ENCODE peak calls at places on chromosomes 4 and X, in eight cellular contexts. G is HCT116; I is cardiac muscle cell; S is endothelial cell; Y is CD4-positive, alpha-beta T cell; M is BJ; U is adrenal gland; D is MM.1S. F is an unnamed sample.

GRCh38 chr4:40530961-40531635 is 98.6 kb downstream of the RBM47 start:
- DNase-seq in I (no peak), S (no peak), G (no peak), D (no peak), U (no peak), M (no peak), Y (no peak), F (no peak)

GRCh38 chrX:53184836-53185235 is 40.2 kb downstream of the KDM5C start:
- DNase-seq in S (no peak), M (peak; percentile 32), Y (no peak), D (no peak), I (no peak), G (no peak), U (no peak), F (no peak)

GRCh38 chr4:166886708-166887107 is 347.6 kb downstream of the SPOCK3 start:
- DNase-seq in G (no peak), S (no peak), M (no peak), I (no peak), D (no peak), Y (no peak), U (no peak), F (no peak)

GRCh38 chr4:38902695-38903094 is 35.1 kb downstream of the FAM114A1 start:
- DNase-seq in Y (no peak), G (no peak), D (peak; percentile 63), M (no peak), U (no peak), S (no peak), I (peak; percentile 23), F (no peak)

GRCh38 chrX:135308345-135308855 is 880 bp upstream of the ETDC start:
- DNase-seq in Y (no peak), S (no peak), G (no peak), D (peak; percentile 78), M (no peak), U (no peak), I (no peak), F (no peak)

GRCh38 chrX:63513825-63514574 is 162.9 kb upstream of the SPIN4 start:
- DNase-seq in I (no peak), Y (no peak), M (peak; percentile 52), D (no peak), G (no peak), S (no peak), U (peak; percentile 50), F (no peak)

GRCh38 chr4:89273741-89274141 is 33.9 kb downstream of the GPRIN3 start:
- DNase-seq in Y (no peak), S (no peak), U (no peak), G (no peak), I (no peak), M (no peak), D (no peak), F (no peak)

GRCh38 chrX:40304115-40304514 is 206.4 kb upstream of the BCOR start:
- DNase-seq in S (no peak), Y (no peak), U (no peak), G (no peak), D (no peak), M (no peak), I (no peak), F (no peak)

GRCh38 chr4:151687021-151687640 is 73.7 kb downstream of the GATB start:
- DNase-seq in U (no peak), G (no peak), I (no peak), D (no peak), Y (no peak), S (no peak), M (no peak), F (no peak)

GRCh38 chr4:146844761-146845160 is 100.9 kb downstream of the TTC29 start:
- DNase-seq in Y (no peak), S (no peak), U (no peak), M (no peak), G (no peak), I (no peak), D (no peak), F (no peak)

GRCh38 chr4:186808635-186809018 is 85.0 kb upstream of the FAT1 start:
- DNase-seq in Y (no peak), M (peak; percentile 69), D (no peak), I (no peak), U (no peak), G (peak; percentile 74), S (no peak), F (no peak)

GRCh38 chr4:38985363-38986065 is 46.7 kb downstream of the TMEM156 start:
- DNase-seq in M (no peak), U (no peak), I (no peak), S (no peak), Y (no peak), G (no peak), D (peak; percentile 48), F (no peak)

GRCh38 chrX:48761674-48762471 is at the start of gene GLOD5:
- DNase-seq in M (no peak), I (peak; percentile 41), G (peak; percentile 35), D (peak; percentile 44), U (no peak), S (peak; percentile 11), Y (no peak), F (no peak)

GRCh38 chr4:88251914-88252313 is 32.4 kb downstream of the PPM1K start:
- DNase-seq in Y (no peak), D (no peak), M (no peak), G (no peak), S (no peak), U (no peak), I (no peak), F (no peak)

GRCh38 chrX:67543818-67544217 is at the start of gene AR:
- DNase-seq in G (no peak), S (peak; percentile 58), M (no peak), Y (no peak), I (peak; percentile 43), U (peak; percentile 54), D (no peak), F (peak; percentile 53)

GRCh38 chrX:123590842-123591491 is 141.9 kb downstream of the THOC2 start:
- DNase-seq in U (no peak), G (no peak), D (peak; percentile 74), Y (no peak), I (no peak), M (no peak), S (no peak), F (no peak)

GRCh38 chr4:150771374-150771773 is 189.4 kb downstream of the MAB21L2 start:
- DNase-seq in U (no peak), G (no peak), D (no peak), I (no peak), M (no peak), S (no peak), Y (no peak), F (no peak)

GRCh38 chrX:275476-275966 is 5.7 kb upstream of the PLCXD1 start:
- DNase-seq in M (no peak), Y (no peak), I (no peak), G (no peak), S (peak; percentile 22), D (no peak), U (no peak), F (no peak)

GRCh38 chr4:124738994-124739393 is 26.5 kb upstream of the ANKRD50 start:
- DNase-seq in U (no peak), I (no peak), D (no peak), S (no peak), G (no peak), Y (no peak), M (no peak), F (no peak)

DNA sequence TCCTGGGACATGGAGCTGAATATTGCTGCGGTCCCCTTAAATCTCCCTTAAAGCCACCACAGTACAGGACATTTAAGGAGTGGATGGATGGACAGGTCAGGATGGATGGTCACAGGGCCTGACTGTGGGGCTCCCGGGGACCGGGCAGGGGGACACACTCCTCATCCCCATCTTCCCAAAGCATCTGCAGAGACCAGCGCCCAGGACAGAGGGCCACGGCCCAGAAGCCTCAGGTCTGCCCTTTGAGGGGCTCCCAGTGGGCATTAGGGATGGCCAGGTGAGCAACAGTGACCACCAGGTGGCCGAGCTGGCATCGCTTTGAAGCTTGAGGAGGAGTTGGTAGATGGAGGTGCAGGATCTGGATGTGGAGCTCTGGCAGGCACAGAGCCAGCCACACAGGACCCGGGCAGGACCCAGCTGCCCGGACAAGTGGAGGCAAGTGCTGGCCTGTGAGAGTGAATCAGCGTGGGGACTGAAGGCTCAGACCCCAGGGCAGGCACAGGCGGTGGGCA is 51.4 kb downstream of the ABLIM2 start:
- DNase-seq in Y (no peak), M (no peak), I (no peak), G (no peak), U (no peak), S (no peak), D (no peak), F (no peak)
- TF ChIP-seq CTCF in Y (no peak), M (no peak), I (no peak), G (no peak), U (no peak), S (no peak), D (no peak), F (no peak)

DNA sequence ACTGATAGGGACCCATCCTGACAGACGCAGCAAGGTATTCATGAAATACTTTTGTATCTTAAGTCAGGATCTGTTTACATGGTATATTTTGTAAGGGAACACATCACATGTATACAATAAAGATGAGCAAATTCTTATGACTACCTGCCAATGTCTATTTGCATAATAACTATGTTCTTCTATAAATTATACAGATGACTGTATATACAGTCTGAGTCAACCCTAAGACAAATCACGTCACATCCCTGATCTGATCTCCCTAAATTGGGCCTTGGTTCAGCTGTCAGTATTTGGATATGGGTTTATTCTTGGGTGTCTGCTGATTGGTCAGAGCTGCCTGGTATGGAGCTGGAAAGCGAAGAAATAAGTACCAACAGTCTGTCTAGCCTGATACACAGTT is 93.3 kb downstream of the SERPINA7 start:
- DNase-seq in G (no peak), D (no peak), U (no peak), M (no peak), I (no peak), S (no peak), Y (no peak), F (no peak)
- TF ChIP-seq CTCF in G (no peak), D (no peak), U (no peak), M (no peak), I (no peak), S (no peak), Y (no peak), F (no peak)

DNA sequence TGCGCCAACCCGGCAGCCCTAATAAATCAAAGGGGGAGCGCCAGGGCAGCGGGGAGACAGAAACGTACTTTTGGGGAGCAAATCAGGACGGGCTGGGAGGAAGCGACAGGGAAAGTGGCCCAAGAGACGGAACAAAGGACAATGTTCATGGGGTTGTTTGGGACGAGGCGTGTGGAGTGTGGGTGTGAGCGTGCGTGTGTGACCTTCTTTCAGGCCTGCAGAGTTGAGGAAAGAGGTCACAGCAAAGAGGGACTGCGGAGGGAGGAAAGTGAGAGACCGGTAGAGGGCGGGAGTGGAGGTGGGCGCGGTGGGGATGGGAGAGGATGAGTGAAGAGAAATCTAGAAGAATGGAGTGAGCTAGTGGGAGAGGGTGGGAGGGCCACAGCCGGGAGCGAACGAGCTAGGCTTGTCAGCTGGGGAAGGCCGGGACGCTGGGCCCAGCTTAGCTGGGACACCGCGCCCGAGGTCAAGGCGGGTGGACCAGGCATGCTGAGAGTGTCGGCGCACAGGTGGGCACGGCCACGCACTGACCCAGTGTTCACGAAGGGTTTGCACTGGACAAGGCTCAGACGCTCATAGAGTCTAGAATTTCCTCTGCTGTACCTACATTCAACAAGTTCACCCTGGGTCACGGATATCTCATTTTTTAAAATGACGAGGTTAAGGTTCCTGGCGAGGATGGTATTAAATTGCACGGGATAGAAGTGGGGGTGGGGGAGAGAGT is 14.7 kb upstream of the PITX2 start:
- DNase-seq in S (peak; percentile 35), Y (no peak), I (no peak), G (no peak), M (no peak), D (no peak), U (no peak), F (no peak)
- TF ChIP-seq CTCF in S (no peak), Y (no peak), I (no peak), G (no peak), M (no peak), D (no peak), U (no peak), F (no peak)

GRCh38 chrX:10615931-10616780 is 4.2 kb downstream of the MID1 start:
- DNase-seq in D (no peak), U (peak; percentile 65), M (peak; percentile 37), G (no peak), S (peak; percentile 28), I (peak; percentile 52), Y (no peak), F (no peak)
- TF ChIP-seq CTCF in D (peak; percentile 39), U (peak; percentile 38), M (peak; percentile 64), G (peak; percentile 56), S (peak; percentile 65), I (peak; percentile 58), Y (no peak), F (peak; percentile 72)

F was measured in neural crest cell.